ENCODE peak calls at places on chromosomes 1 and 21, in seven cellular contexts. U is CD8-positive, alpha-beta memory T cell; G is mesendoderm; M is colonic mucosa; I is breast epithelium; X is uterus; K is body of pancreas. N is an unnamed sample.

GRCh38 chr1:147389532-147390184 is 147.2 kb downstream of the CHD1L start:
- DNase-seq in G (peak; percentile 76), U (peak; percentile 6), X (no peak), I (no peak), M (no peak), K (no peak), N (peak; percentile 48)

GRCh38 chr1:197868751-197869501 is 33.5 kb upstream of the C1orf53 start:
- DNase-seq in U (peak; percentile 36), G (peak; percentile 79), I (no peak), K (peak; percentile 41), X (no peak), M (peak; percentile 40), N (peak; percentile 57)

GRCh38 chr1:218699411-218699810 is 354.3 kb downstream of the TGFB2 start:
- DNase-seq in M (no peak), X (no peak), U (no peak), K (no peak), I (no peak), G (no peak), N (no peak)

GRCh38 chr1:85259866-85260345 is 444 bp upstream of the C1orf52 start:
- DNase-seq in U (no peak), I (no peak), X (peak; percentile 63), K (peak; percentile 12), M (no peak), G (no peak), N (no peak)

GRCh38 chr1:168465942-168466702 is 77.7 kb downstream of the XCL2 start:
- DNase-seq in U (no peak), X (peak; percentile 68), I (no peak), G (no peak), M (peak; percentile 75), K (peak; percentile 31), N (no peak)

GRCh38 chr21:27094182-27094948 is 127.5 kb upstream of the ADAMTS5 start:
- DNase-seq in U (no peak), G (no peak), K (no peak), X (no peak), I (no peak), M (no peak), N (no peak)

GRCh38 chr1:93605812-93606512 is 75.7 kb downstream of the BCAR3 start:
- DNase-seq in K (no peak), U (no peak), G (no peak), M (no peak), X (peak; percentile 44), I (no peak), N (no peak)

GRCh38 chr1:21671915-21672314 is 2.8 kb upstream of the RAP1GAP start:
- DNase-seq in I (no peak), U (no peak), M (no peak), G (no peak), K (no peak), X (no peak), N (no peak)

GRCh38 chr1:2493218-2493617 is 17.1 kb downstream of the PLCH2 start:
- DNase-seq in X (no peak), M (no peak), K (no peak), I (no peak), G (no peak), U (no peak), N (no peak)

GRCh38 chr1:208595745-208596144 is 351.6 kb upstream of the PLXNA2 start:
- DNase-seq in G (no peak), I (no peak), M (no peak), X (peak; percentile 21), K (no peak), U (no peak), N (no peak)

GRCh38 chr1:177385760-177386698 is 215.3 kb downstream of the BRINP2 start:
- DNase-seq in I (no peak), X (no peak), G (peak; percentile 59), K (no peak), U (no peak), M (no peak), N (no peak)

GRCh38 chr1:181061891-181062777 is 26.4 kb upstream of the IER5 start:
- DNase-seq in U (peak; percentile 13), M (no peak), K (no peak), I (no peak), X (no peak), G (no peak), N (no peak)

GRCh38 chr1:203692565-203693470 is 66.2 kb downstream of the ATP2B4 start:
- DNase-seq in X (peak; percentile 92), K (peak; percentile 83), M (peak; percentile 80), G (peak; percentile 72), U (no peak), I (peak; percentile 83), N (no peak)

GRCh38 chr1:51788938-51789337 is 89.6 kb downstream of the NRDC start:
- DNase-seq in U (no peak), K (no peak), G (no peak), I (no peak), M (no peak), X (no peak), N (no peak)

GRCh38 chr1:101728029-101728428 is 268.7 kb downstream of the OLFM3 start:
- DNase-seq in M (no peak), I (no peak), G (no peak), U (no peak), K (no peak), X (no peak), N (no peak)

GRCh38 chr1:211653907-211654553 is 21.4 kb downstream of the NEK2 start:
- DNase-seq in K (no peak), U (no peak), I (no peak), M (no peak), G (no peak), X (no peak), N (no peak)

GRCh38 chr1:160643138-160643537 is 3.7 kb downstream of the SLAMF1 start:
- DNase-seq in K (no peak), M (no peak), U (no peak), X (no peak), G (no peak), I (no peak), N (no peak)

GRCh38 chr1:31700468-31701136 is 3.2 kb downstream of the COL16A1 start:
- DNase-seq in I (no peak), G (no peak), X (no peak), U (no peak), M (no peak), K (no peak), N (no peak)
- H3K27ac ChIP-seq in I (peak overlapping the region; percentile 93), G (no peak overlapping the region), X (peak overlapping the region; percentile 89), U (no peak overlapping the region), M (peak overlapping the region; percentile 62), K (peak overlapping the region; percentile 59), N (no peak overlapping the region)

DNA sequence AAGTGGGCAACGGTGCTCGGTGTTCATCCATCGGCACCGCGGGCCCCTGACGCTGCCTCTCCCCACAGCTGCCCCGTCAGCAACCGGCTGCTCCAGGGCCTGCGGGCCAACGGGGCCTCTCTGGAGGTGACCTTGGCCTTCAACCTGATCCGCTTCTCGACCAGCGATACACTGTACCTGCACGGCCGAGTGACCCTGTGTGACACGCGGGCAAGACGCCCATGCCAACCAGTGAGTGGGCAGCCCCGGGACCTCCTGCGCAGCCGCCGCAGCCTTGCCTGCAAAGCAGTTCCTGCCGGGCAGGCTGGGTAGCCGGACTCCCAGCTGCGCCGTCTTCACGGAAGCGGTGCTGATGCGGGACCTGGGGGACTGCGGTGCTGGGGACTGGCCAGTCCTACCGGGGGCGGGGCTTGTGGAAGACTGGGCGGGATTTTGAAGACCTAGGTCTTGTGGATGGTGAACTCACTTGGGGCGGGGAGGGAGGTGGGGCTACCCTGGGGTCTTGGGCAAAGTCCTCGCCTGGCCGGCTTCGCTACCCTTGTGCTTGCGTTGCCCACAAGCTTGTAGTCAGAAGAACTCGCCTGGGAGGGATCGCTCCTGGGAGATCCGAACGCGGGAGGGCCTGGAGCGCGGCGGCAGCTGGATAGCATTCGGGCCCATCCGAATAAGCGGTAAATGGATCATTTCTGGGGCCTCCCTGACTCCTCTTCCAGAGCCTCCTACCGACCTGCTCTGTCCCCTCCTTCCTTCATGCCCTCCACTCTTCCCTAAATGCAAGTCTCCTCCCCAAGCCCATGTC is 8.8 kb upstream of the CEP85 start:
- DNase-seq in G (peak; percentile 89), U (peak; percentile 16), M (peak; percentile 91), K (peak; percentile 95), X (peak; percentile 42), I (peak; percentile 32), N (no peak)
- H3K4me3 ChIP-seq in G (peak overlapping the region; percentile 39), U (peak overlapping the region; percentile 34), M (peak overlapping the region; percentile 41), K (no peak overlapping the region), X (peak overlapping the region; percentile 23), I (peak overlapping the region; percentile 59), N (peak overlapping the region; percentile 48)

GRCh38 chr1:209651148-209651547 is 1.1 kb downstream of the LAMB3 start:
- DNase-seq in U (no peak), X (no peak), G (peak; percentile 62), K (peak; percentile 73), M (peak; percentile 91), I (peak; percentile 85), N (no peak)
- H3K4me1 ChIP-seq in U (peaks cover 4% of the 10 kb centered on the region), X (no peaks in the 10 kb centered on the region), G (no peaks in the 10 kb centered on the region), K (peaks cover 88% of the 10 kb centered on the region), M (peaks cover 35% of the 10 kb centered on the region), I (peaks cover 4% of the 10 kb centered on the region), N (peaks cover 2% of the 10 kb centered on the region)

DNA sequence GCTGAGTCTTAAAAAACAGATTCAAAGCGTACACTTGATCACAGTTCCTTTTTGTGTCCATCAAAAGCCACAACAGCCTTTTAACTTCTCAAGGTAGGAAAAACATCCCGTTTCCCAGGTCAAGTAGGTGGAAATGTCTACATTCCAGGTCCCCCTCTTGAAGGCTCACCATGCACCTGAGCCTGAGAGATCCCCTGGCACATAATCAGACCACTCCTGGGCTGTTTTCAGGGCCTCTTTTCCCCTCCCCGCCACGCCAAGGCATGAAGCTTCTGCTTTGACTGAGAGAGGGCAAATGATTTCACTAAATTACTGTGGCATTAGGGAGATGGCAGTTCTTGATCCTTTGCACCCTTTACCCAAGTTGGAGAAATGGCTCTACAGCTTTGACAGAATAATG is 21.7 kb downstream of the CNN3 start:
- DNase-seq in M (no peak), K (no peak), G (no peak), I (no peak), U (no peak), X (no peak), N (no peak)
- H3K27ac ChIP-seq in M (no peak overlapping the region), K (no peak overlapping the region), G (no peak overlapping the region), I (peak overlapping the region; percentile 25), U (no peak overlapping the region), X (peak overlapping the region; percentile 62), N (no peak overlapping the region)

N was measured in iPS DF 6.9.